ENCODE peak calls at places on chromosome 1, in five cellular contexts. One of them, this sample, is unnamed.

GRCh38 chr1:209749660-209750059 is 6.2 kb upstream of the TRAF3IP3 start:
- DNase-seq in stimulated activated CD8-positive, alpha-beta memory T cell treated with anti-CD3 and anti-CD28 coated beads, Interleukin-2, amount 100 ng/mL, for 1 hour: no peak
- DNase-seq in BJ: no peak
- DNase-seq in A172: no peak
- DNase-seq in colonic mucosa: no peak
- DNase-seq in this sample: no peak

GRCh38 chr1:89962024-89962741 is 32.7 kb upstream of the ZNF326 start:
- DNase-seq in colonic mucosa: no peak
- DNase-seq in A172: peak
- DNase-seq in BJ: no peak
- DNase-seq in stimulated activated CD8-positive, alpha-beta memory T cell treated with anti-CD3 and anti-CD28 coated beads, Interleukin-2, amount 100 ng/mL, for 1 hour: no peak
- DNase-seq in this sample: no peak

GRCh38 chr1:178038372-178038771 is 55.5 kb upstream of the RASAL2 start:
- DNase-seq in A172: no peak
- DNase-seq in colonic mucosa: no peak
- DNase-seq in BJ: no peak
- DNase-seq in stimulated activated CD8-positive, alpha-beta memory T cell treated with anti-CD3 and anti-CD28 coated beads, Interleukin-2, amount 100 ng/mL, for 1 hour: no peak
- DNase-seq in this sample: no peak

GRCh38 chr1:151859814-151860405 is 6.4 kb upstream of the THEM5 start:
- DNase-seq in stimulated activated CD8-positive, alpha-beta memory T cell treated with anti-CD3 and anti-CD28 coated beads, Interleukin-2, amount 100 ng/mL, for 1 hour: no peak
- DNase-seq in A172: no peak
- DNase-seq in BJ: no peak
- DNase-seq in colonic mucosa: no peak
- DNase-seq in this sample: no peak

GRCh38 chr1:25725482-25725881 is 74.5 kb upstream of the SELENON start:
- DNase-seq in A172: no peak
- DNase-seq in BJ: no peak
- DNase-seq in colonic mucosa: no peak
- DNase-seq in stimulated activated CD8-positive, alpha-beta memory T cell treated with anti-CD3 and anti-CD28 coated beads, Interleukin-2, amount 100 ng/mL, for 1 hour: no peak
- DNase-seq in this sample: no peak

GRCh38 chr1:24564695-24565094 is 8.8 kb downstream of the NCMAP start:
- DNase-seq in colonic mucosa: no peak
- DNase-seq in stimulated activated CD8-positive, alpha-beta memory T cell treated with anti-CD3 and anti-CD28 coated beads, Interleukin-2, amount 100 ng/mL, for 1 hour: no peak
- DNase-seq in BJ: no peak
- DNase-seq in A172: no peak
- DNase-seq in this sample: no peak

GRCh38 chr1:235077571-235078479 is 50.8 kb downstream of the TOMM20 start:
- DNase-seq in colonic mucosa: no peak
- DNase-seq in A172: no peak
- DNase-seq in stimulated activated CD8-positive, alpha-beta memory T cell treated with anti-CD3 and anti-CD28 coated beads, Interleukin-2, amount 100 ng/mL, for 1 hour: no peak
- DNase-seq in BJ: no peak
- DNase-seq in this sample: no peak

GRCh38 chr1:172357753-172358152 is 62.7 kb upstream of the C1orf105 start:
- DNase-seq in A172: peak
- DNase-seq in stimulated activated CD8-positive, alpha-beta memory T cell treated with anti-CD3 and anti-CD28 coated beads, Interleukin-2, amount 100 ng/mL, for 1 hour: no peak
- DNase-seq in BJ: no peak
- DNase-seq in colonic mucosa: no peak
- DNase-seq in this sample: no peak

GRCh38 chr1:87894041-87894440 is 565.4 kb downstream of the LMO4 start:
- DNase-seq in BJ: no peak
- DNase-seq in stimulated activated CD8-positive, alpha-beta memory T cell treated with anti-CD3 and anti-CD28 coated beads, Interleukin-2, amount 100 ng/mL, for 1 hour: no peak
- DNase-seq in A172: no peak
- DNase-seq in colonic mucosa: no peak
- DNase-seq in this sample: no peak

GRCh38 chr1:230815277-230815676 is 53.0 kb downstream of the C1orf198 start:
- DNase-seq in colonic mucosa: no peak
- DNase-seq in A172: no peak
- DNase-seq in stimulated activated CD8-positive, alpha-beta memory T cell treated with anti-CD3 and anti-CD28 coated beads, Interleukin-2, amount 100 ng/mL, for 1 hour: no peak
- DNase-seq in BJ: no peak
- DNase-seq in this sample: no peak

GRCh38 chr1:11857164-11857853 is 1.4 kb downstream of the NPPB start:
- DNase-seq in colonic mucosa: no peak
- DNase-seq in A172: no peak
- DNase-seq in stimulated activated CD8-positive, alpha-beta memory T cell treated with anti-CD3 and anti-CD28 coated beads, Interleukin-2, amount 100 ng/mL, for 1 hour: no peak
- DNase-seq in BJ: no peak
- DNase-seq in this sample: no peak

GRCh38 chr1:156407760-156408159 is 38.7 kb downstream of the RHBG start:
- DNase-seq in stimulated activated CD8-positive, alpha-beta memory T cell treated with anti-CD3 and anti-CD28 coated beads, Interleukin-2, amount 100 ng/mL, for 1 hour: no peak
- DNase-seq in BJ: no peak
- DNase-seq in colonic mucosa: no peak
- DNase-seq in A172: no peak
- DNase-seq in this sample: no peak

GRCh38 chr1:117740461-117740860 is 134.6 kb downstream of the TENT5C start:
- DNase-seq in BJ: no peak
- DNase-seq in A172: no peak
- DNase-seq in colonic mucosa: no peak
- DNase-seq in stimulated activated CD8-positive, alpha-beta memory T cell treated with anti-CD3 and anti-CD28 coated beads, Interleukin-2, amount 100 ng/mL, for 1 hour: no peak
- DNase-seq in this sample: no peak

GRCh38 chr1:66445492-66446181 is 88.3 kb upstream of the SGIP1 start:
- DNase-seq in A172: no peak
- DNase-seq in stimulated activated CD8-positive, alpha-beta memory T cell treated with anti-CD3 and anti-CD28 coated beads, Interleukin-2, amount 100 ng/mL, for 1 hour: no peak
- DNase-seq in colonic mucosa: no peak
- DNase-seq in BJ: no peak
- DNase-seq in this sample: no peak

GRCh38 chr1:2446394-2446793 is 29.7 kb upstream of the PLCH2 start:
- DNase-seq in A172: no peak
- DNase-seq in BJ: no peak
- DNase-seq in stimulated activated CD8-positive, alpha-beta memory T cell treated with anti-CD3 and anti-CD28 coated beads, Interleukin-2, amount 100 ng/mL, for 1 hour: no peak
- DNase-seq in colonic mucosa: no peak
- DNase-seq in this sample: no peak

GRCh38 chr1:94739521-94740061 is 80.6 kb upstream of the SLC44A3 start:
- DNase-seq in stimulated activated CD8-positive, alpha-beta memory T cell treated with anti-CD3 and anti-CD28 coated beads, Interleukin-2, amount 100 ng/mL, for 1 hour: no peak
- DNase-seq in A172: peak
- DNase-seq in BJ: peak
- DNase-seq in colonic mucosa: no peak
- DNase-seq in this sample: no peak

GRCh38 chr1:199009447-199009846 is 370.6 kb downstream of the PTPRC start:
- DNase-seq in colonic mucosa: no peak
- DNase-seq in A172: no peak
- DNase-seq in BJ: no peak
- DNase-seq in stimulated activated CD8-positive, alpha-beta memory T cell treated with anti-CD3 and anti-CD28 coated beads, Interleukin-2, amount 100 ng/mL, for 1 hour: no peak
- DNase-seq in this sample: no peak

GRCh38 chr1:99886841-99887240 is 36.7 kb downstream of the AGL start:
- DNase-seq in stimulated activated CD8-positive, alpha-beta memory T cell treated with anti-CD3 and anti-CD28 coated beads, Interleukin-2, amount 100 ng/mL, for 1 hour: no peak
- DNase-seq in A172: peak
- DNase-seq in BJ: no peak
- DNase-seq in colonic mucosa: no peak
- DNase-seq in this sample: no peak

GRCh38 chr1:229990326-229990725 is 76.7 kb upstream of the GALNT2 start:
- DNase-seq in stimulated activated CD8-positive, alpha-beta memory T cell treated with anti-CD3 and anti-CD28 coated beads, Interleukin-2, amount 100 ng/mL, for 1 hour: no peak
- DNase-seq in A172: no peak
- DNase-seq in colonic mucosa: no peak
- DNase-seq in BJ: no peak
- DNase-seq in this sample: no peak

GRCh38 chr1:152089014-152089674 is at the start of gene TCHHL1:
- DNase-seq in BJ: no peak
- DNase-seq in stimulated activated CD8-positive, alpha-beta memory T cell treated with anti-CD3 and anti-CD28 coated beads, Interleukin-2, amount 100 ng/mL, for 1 hour: no peak
- DNase-seq in A172: no peak
- DNase-seq in colonic mucosa: no peak
- DNase-seq in this sample: no peak

GRCh38 chr1:5345556-5345955 is 646.7 kb downstream of the NPHP4 start:
- DNase-seq in BJ: no peak
- DNase-seq in stimulated activated CD8-positive, alpha-beta memory T cell treated with anti-CD3 and anti-CD28 coated beads, Interleukin-2, amount 100 ng/mL, for 1 hour: no peak
- DNase-seq in colonic mucosa: no peak
- DNase-seq in A172: no peak
- DNase-seq in this sample: no peak

GRCh38 chr1:17629460-17629859 is 90.0 kb downstream of the ARHGEF10L start:
- DNase-seq in colonic mucosa: no peak
- DNase-seq in BJ: no peak
- DNase-seq in A172: no peak
- DNase-seq in stimulated activated CD8-positive, alpha-beta memory T cell treated with anti-CD3 and anti-CD28 coated beads, Interleukin-2, amount 100 ng/mL, for 1 hour: no peak
- DNase-seq in this sample: no peak